ENCODE peak calls at places on chromosomes 12 and 14, in four cellular contexts. V is PC-3, I is OCI-LY7, S is psoas muscle. H is an unnamed sample. For H3K4me1, the result is how much of the 10 kb centered on the place peaks cover.

GRCh38 chr14:51786227-51786626 is 74.2 kb upstream of the GNG2 start:
- DNase-seq in V (no peak), I (no peak), S (no peak), H (no peak)

GRCh38 chr14:51087024-51087423 is 7.9 kb downstream of the TRIM9 start:
- DNase-seq in V (peak), I (no peak), S (no peak), H (no peak)

GRCh38 chr12:105574056-105574715 is 243.7 kb downstream of the C12orf75 start:
- DNase-seq in V (no peak), I (no peak), S (no peak), H (no peak)

GRCh38 chr12:43957732-43958131 is 121.9 kb downstream of the TMEM117 start:
- DNase-seq in V (peak), I (peak), S (no peak), H (no peak)

GRCh38 chr14:54580933-54581332 is 14.0 kb downstream of the SAMD4A start:
- DNase-seq in V (no peak), I (no peak), S (no peak), H (no peak)

GRCh38 chr14:104865069-104865630 is at the start of gene CEP170B:
- DNase-seq in V (peak), I (peak), S (peak), H (peak)

GRCh38 chr14:50050171-50050570 is 66.2 kb downstream of the VCPKMT start:
- DNase-seq in V (no peak), I (no peak), S (no peak), H (no peak)

GRCh38 chr12:15982471-15982870 is 71.3 kb downstream of the DERA start:
- DNase-seq in V (peak), I (peak), S (no peak), H (no peak)

GRCh38 chr12:123763093-123763492 is 992 bp downstream of the DNAH10 start:
- DNase-seq in V (no peak), I (no peak), S (no peak), H (no peak)

GRCh38 chr12:53004178-53004577 is 2.1 kb upstream of the EIF4B start:
- DNase-seq in V (peak), I (no peak), S (no peak), H (no peak)

GRCh38 chr12:79020106-79020505 is 155.5 kb downstream of the SYT1 start:
- DNase-seq in V (peak), I (no peak), S (no peak), H (no peak)

GRCh38 chr12:74747305-74747704 is 209.7 kb downstream of the ATXN7L3B start:
- DNase-seq in V (peak), I (no peak), S (no peak), H (no peak)

GRCh38 chr12:18446245-18446644 is 184.9 kb downstream of the PIK3C2G start:
- DNase-seq in V (no peak), I (no peak), S (no peak), H (no peak)

GRCh38 chr12:98399532-98399931 is 115.9 kb upstream of the TMPO start:
- DNase-seq in V (peak), I (peak), S (no peak), H (no peak)

GRCh38 chr14:54173782-54174181 is 217.2 kb upstream of the BMP4 start:
- DNase-seq in V (peak), I (no peak), S (no peak), H (no peak)

GRCh38 chr14:84482256-84483071 is 1047.5 kb upstream of the FLRT2 start:
- DNase-seq in V (peak), I (no peak), S (no peak), H (no peak)

GRCh38 chr14:26414103-26414502 is 183.7 kb downstream of the NOVA1 start:
- DNase-seq in V (no peak), I (no peak), S (no peak), H (no peak)

GRCh38 chr14:23829736-23830474 is 123.7 kb upstream of the DHRS4 start:
- DNase-seq in V (peak), I (no peak), S (peak), H (no peak)

GRCh38 chr14:73758392-73759182 is 44.4 kb upstream of the PNMA1 start:
- DNase-seq in V (peak), I (peak), S (peak), H (peak)

GRCh38 chr12:75478395-75478794 is 2.2 kb upstream of the GLIPR1 start:
- DNase-seq in V (no peak), I (peak), S (no peak), H (no peak)

GRCh38 chr14:77098470-77099353 is 654 bp downstream of the CIPC start:
- DNase-seq in V (peak), I (peak), S (peak), H (peak)

GRCh38 chr14:68866991-68867533 is 74.2 kb upstream of the ZFP36L1 start:
- DNase-seq in V (no peak), I (no peak), S (no peak), H (no peak)

GRCh38 chr14:57846631-57847030 is 19.3 kb downstream of the SLC35F4 start:
- DNase-seq in V (no peak), I (no peak), S (no peak), H (no peak)

GRCh38 chr12:54220092-54220557 is 31.3 kb upstream of the SMUG1 start:
- DNase-seq in V (peak), I (peak), S (peak), H (peak)

GRCh38 chr12:49644620-49644994 is 21.2 kb downstream of the PRPF40B start:
- DNase-seq in V (peak), I (peak), S (peak), H (peak)

GRCh38 chr12:15563683-15564082 is 225.5 kb downstream of the EPS8 start:
- DNase-seq in V (no peak), I (no peak), S (no peak), H (peak)

GRCh38 chr12:105331805-105332251 is 1.3 kb downstream of the C12orf75 start:
- DNase-seq in V (peak), I (peak), S (no peak), H (no peak)

GRCh38 chr14:77580964-77581505 is 35.4 kb downstream of the SPTLC2 start:
- DNase-seq in V (peak), I (no peak), S (no peak), H (no peak)

GRCh38 chr12:45834809-45835208 is 105.3 kb downstream of the ARID2 start:
- DNase-seq in V (no peak), I (no peak), S (no peak), H (no peak)

DNA sequence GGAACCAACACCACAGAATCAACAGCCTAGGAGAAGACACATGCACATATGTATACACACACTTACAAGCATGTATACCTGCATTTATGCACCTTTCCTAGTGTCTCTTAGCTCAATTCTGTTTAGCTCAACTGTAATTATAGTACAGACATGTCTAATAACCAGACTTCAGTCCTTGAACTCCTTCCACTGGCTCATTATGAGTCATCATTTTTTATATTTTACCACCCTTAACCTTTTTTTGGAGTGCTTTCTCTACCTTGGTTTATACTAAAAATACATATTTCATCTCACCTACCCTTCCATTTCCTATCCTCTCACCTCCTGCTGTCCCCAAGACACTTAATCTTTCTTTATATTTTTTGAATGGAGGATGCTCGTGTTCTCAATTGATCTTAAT is 110.4 kb downstream of the ARID2 start:
- DNase-seq in V (peak), I (no peak), S (no peak), H (no peak)
- H3K4me1 ChIP-seq in V (under half), I (under half), S (under half), H (under half)

GRCh38 chr12:57783466-57783801 is 847 bp downstream of the TSFM start:
- DNase-seq in V (no peak), I (no peak), S (no peak), H (no peak)
- TF ChIP-seq CTCF in V (no peak), I (no peak), S (no peak), H (no peak)

DNA sequence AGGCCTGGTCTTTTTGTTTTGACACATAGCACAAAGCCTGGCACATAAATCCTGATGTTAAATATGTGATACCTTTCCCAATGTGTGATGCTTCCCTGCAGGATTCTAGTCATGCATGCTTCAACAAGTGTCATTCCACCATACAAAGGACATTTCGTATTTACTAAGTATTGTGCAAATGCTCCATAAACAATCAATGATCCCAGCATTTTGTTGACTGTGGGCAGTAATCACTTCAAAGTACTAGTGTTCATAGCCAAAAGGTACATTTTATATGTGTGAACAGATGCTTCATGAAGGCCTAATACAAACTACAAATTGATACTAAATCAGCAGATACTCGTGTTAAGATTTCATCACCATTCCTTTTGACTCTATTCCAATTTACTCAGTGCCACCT is 4.4 kb downstream of the CCNB1IP1 start:
- DNase-seq in V (no peak), I (no peak), S (no peak), H (no peak)
- H3K27ac ChIP-seq in V (no peak), I (peak), S (no peak), H (no peak)

GRCh38 chr14:99589651-99590530 is 14.1 kb downstream of the CCDC85C start:
- DNase-seq in V (no peak), I (no peak), S (no peak), H (no peak)

GRCh38 chr14:99586761-99587462 is 17.1 kb downstream of the CCDC85C start:
- DNase-seq in V (no peak), I (no peak), S (no peak), H (no peak)

GRCh38 chr14:99589031-99589441 is 15.0 kb downstream of the CCDC85C start:
- DNase-seq in V (no peak), I (no peak), S (no peak), H (no peak)

GRCh38 chr14:99586054-99586760 is 17.8 kb downstream of the CCDC85C start:
- DNase-seq in V (no peak), I (no peak), S (no peak), H (no peak)

GRCh38 chr14:99587463-99588278 is 16.3 kb downstream of the CCDC85C start:
- DNase-seq in V (no peak), I (no peak), S (no peak), H (no peak)
- H3K4me1 ChIP-seq in V (under half), I (under half), S (under half), H (under half)

GRCh38 chr14:88562831-88563686 is at the start of gene ZC3H14:
- DNase-seq in V (peak), I (peak), S (peak), H (peak)

GRCh38 chr14:88562532-88562830 is 356 bp upstream of the ZC3H14 start:
- DNase-seq in V (no peak), I (no peak), S (no peak), H (no peak)

GRCh38 chr14:88563845-88564244 is 1.0 kb downstream of the ZC3H14 start:
- DNase-seq in V (no peak), I (no peak), S (no peak), H (no peak)

GRCh38 chr14:88556581-88556980 is 1.8 kb upstream of the PTPN21 start:
- DNase-seq in V (no peak), I (no peak), S (no peak), H (no peak)

DNA sequence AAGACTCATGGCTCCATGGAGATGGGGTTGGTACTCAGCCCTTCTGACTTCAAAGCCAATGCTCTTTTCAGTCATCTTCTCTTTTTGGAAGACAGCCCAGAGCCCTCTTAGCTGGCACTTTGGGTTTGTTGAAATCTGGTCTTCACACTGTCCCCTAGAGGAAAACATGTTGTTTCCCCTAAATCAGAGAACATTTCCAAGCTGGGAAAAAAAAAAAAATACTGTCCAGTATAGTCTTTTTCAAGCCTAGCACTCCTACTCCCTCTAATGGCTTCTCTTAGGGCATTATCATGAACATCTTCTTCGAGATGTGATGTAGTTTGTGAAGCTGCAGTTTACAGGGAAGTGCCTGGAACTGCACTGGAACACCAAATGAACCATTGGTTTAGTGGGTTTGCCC is 3.0 kb upstream of the ZC3H14 start:
- DNase-seq in V (peak), I (peak), S (no peak), H (no peak)
- TF ChIP-seq CTCF in V (peak), I (peak), S (peak), H (peak)

GRCh38 chr14:88628452-88628851 is 65.6 kb downstream of the ZC3H14 start:
- DNase-seq in V (no peak), I (no peak), S (no peak), H (no peak)

GRCh38 chr14:88630565-88630964 is 67.7 kb downstream of the ZC3H14 start:
- DNase-seq in V (no peak), I (no peak), S (no peak), H (no peak)

GRCh38 chr14:88625671-88626070 is 62.8 kb downstream of the ZC3H14 start:
- DNase-seq in V (no peak), I (no peak), S (no peak), H (no peak)

GRCh38 chr14:88631091-88631490 is 68.3 kb downstream of the ZC3H14 start:
- DNase-seq in V (no peak), I (no peak), S (no peak), H (no peak)

DNA sequence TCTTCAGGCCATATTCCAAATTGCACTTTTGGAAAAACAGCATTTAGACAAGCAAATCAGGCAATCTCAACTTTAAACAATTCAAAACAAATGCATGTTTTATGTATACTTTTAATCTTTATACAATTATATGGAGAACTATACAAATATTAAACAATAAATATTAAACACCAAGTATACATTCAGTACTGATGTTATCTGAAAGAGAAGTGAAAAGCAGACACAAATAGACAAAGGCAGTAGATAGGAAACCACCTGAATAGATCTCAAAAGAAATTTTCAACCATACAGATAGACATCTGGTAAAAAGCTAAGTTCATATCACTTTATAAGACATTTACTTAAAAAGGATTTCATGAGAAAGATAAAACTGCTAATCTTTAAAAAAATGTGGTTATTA is 65.2 kb downstream of the ZC3H14 start:
- DNase-seq in V (no peak), I (no peak), S (no peak), H (no peak)
- H3K27ac ChIP-seq in V (no peak), I (no peak), S (no peak), H (no peak)

GRCh38 chr12:5262450-5262849 is 169.5 kb upstream of the NTF3 start:
- DNase-seq in V (no peak), I (no peak), S (no peak), H (no peak)
- H3K4me1 ChIP-seq in V (under half), I (under half), S (under half), H (under half)

GRCh38 chr12:100128509-100128908 is 14.2 kb downstream of the BLTP3B start:
- DNase-seq in V (peak), I (no peak), S (peak), H (peak)
- TF ChIP-seq CTCF in V (peak), I (peak), S (peak), H (peak)

H was measured in tibial artery.